ENCODE peak calls at places on chromosomes 13 and 19, in four cellular contexts. F, R, D and P are unnamed samples.

GRCh38 chr13:37340911-37341670 is 235.6 kb upstream of the CSNK1A1L start:
- DNase-seq in F (no peak), R (no peak), D (no peak), P (no peak)

GRCh38 chr19:13056052-13056660 is 46.5 kb downstream of the LYL1 start:
- DNase-seq in F (no peak), R (peak; percentile 85), D (peak; percentile 73), P (no peak)

GRCh38 chr13:30334663-30335386 is 27.5 kb upstream of the KATNAL1 start:
- DNase-seq in F (no peak), R (peak; percentile 29), D (peak; percentile 43), P (no peak)

GRCh38 chr13:113544071-113544891 is 40.3 kb upstream of the TFDP1 start:
- DNase-seq in F (no peak), R (no peak), D (peak; percentile 26), P (no peak)

GRCh38 chr19:51441410-51442390 is 16.6 kb downstream of the SIGLEC8 start:
- DNase-seq in F (peak; percentile 87), R (no peak), D (no peak), P (no peak)

GRCh38 chr13:28337196-28338045 is 157.5 kb downstream of the FLT1 start:
- DNase-seq in F (no peak), R (peak; percentile 94), D (no peak), P (no peak)

GRCh38 chr19:16364231-16364865 is 39.7 kb downstream of the KLF2 start:
- DNase-seq in F (no peak), R (no peak), D (no peak), P (no peak)

GRCh38 chr13:25778302-25778701 is 273.5 kb downstream of the SHISA2 start:
- DNase-seq in F (no peak), R (no peak), D (no peak), P (no peak)

GRCh38 chr19:8503506-8503905 is 1.1 kb upstream of the PRAM1 start:
- DNase-seq in F (no peak), R (no peak), D (no peak), P (no peak)

GRCh38 chr19:1214862-1215731 is 9.5 kb downstream of the STK11 start:
- DNase-seq in F (no peak), R (peak; percentile 78), D (no peak), P (no peak)

GRCh38 chr13:35858665-35859064 is 272.5 kb downstream of the DCLK1 start:
- DNase-seq in F (no peak), R (no peak), D (no peak), P (no peak)

GRCh38 chr13:44068169-44068568 is 188.5 kb downstream of the LACC1 start:
- DNase-seq in F (no peak), R (peak; percentile 61), D (no peak), P (no peak)

GRCh38 chr13:105920375-105920774 is 615.1 kb downstream of the EFNB2 start:
- DNase-seq in F (no peak), R (peak; percentile 81), D (no peak), P (peak; percentile 51)

GRCh38 chr13:33033361-33033812 is 17.2 kb downstream of the KL start:
- DNase-seq in F (peak; percentile 12), R (no peak), D (no peak), P (no peak)

GRCh38 chr19:10800488-10800887 is 35.5 kb downstream of the TMED1 start:
- DNase-seq in F (no peak), R (no peak), D (no peak), P (no peak)

GRCh38 chr19:1416014-1416841 is 8.8 kb downstream of the DAZAP1 start:
- DNase-seq in F (no peak), R (no peak), D (no peak), P (no peak)

GRCh38 chr19:3098515-3099346 is 4.6 kb downstream of the GNA11 start:
- DNase-seq in F (no peak), R (no peak), D (no peak), P (no peak)

GRCh38 chr13:53276265-53276664 is 247.7 kb downstream of the OLFM4 start:
- DNase-seq in F (no peak), R (no peak), D (peak; percentile 29), P (no peak)

GRCh38 chr19:8208710-8209110 is 460 bp upstream of the CERS4 start:
- DNase-seq in F (no peak), R (no peak), D (no peak), P (no peak)

GRCh38 chr13:44660050-44660449 is 83.9 kb upstream of the TSC22D1 start:
- DNase-seq in F (no peak), R (peak; percentile 37), D (no peak), P (no peak)

GRCh38 chr13:99376132-99376531 is 68.9 kb upstream of the GPR183 start:
- DNase-seq in F (no peak), R (no peak), D (no peak), P (no peak)

GRCh38 chr13:106477303-106477702 is 58.2 kb downstream of the EFNB2 start:
- DNase-seq in F (no peak), R (no peak), D (no peak), P (no peak)

GRCh38 chr13:60494296-60494695 is 97.3 kb downstream of the TDRD3 start:
- DNase-seq in F (no peak), R (no peak), D (no peak), P (no peak)

GRCh38 chr13:46359731-46360130 is 27.3 kb downstream of the RUBCNL start:
- DNase-seq in F (no peak), R (peak; percentile 58), D (no peak), P (no peak)

GRCh38 chr19:43739836-43740235 is 14.9 kb downstream of the SMG9 start:
- DNase-seq in F (no peak), R (peak; percentile 31), D (no peak), P (no peak)

GRCh38 chr19:11191934-11192333 is 5.4 kb downstream of the KANK2 start:
- DNase-seq in F (no peak), R (no peak), D (no peak), P (no peak)

GRCh38 chr19:3450796-3451411 is 29.4 kb downstream of the SMIM24 start:
- DNase-seq in F (no peak), R (peak; percentile 100), D (no peak), P (no peak)

GRCh38 chr19:28839455-28839854 is 373.5 kb downstream of the UQCRFS1 start:
- DNase-seq in F (no peak), R (no peak), D (no peak), P (no peak)

GRCh38 chr19:16281743-16282142 is 42.9 kb upstream of the KLF2 start:
- DNase-seq in F (no peak), R (no peak), D (no peak), P (no peak)

GRCh38 chr19:14248578-14249011 is 42.6 kb upstream of the ADGRL1 start:
- DNase-seq in F (peak; percentile 45), R (peak; percentile 50), D (peak; percentile 95), P (peak; percentile 88)

GRCh38 chr13:60936281-60936680 is 479.4 kb downstream of the PCDH20 start:
- DNase-seq in F (no peak), R (no peak), D (no peak), P (no peak)

GRCh38 chr13:94232956-94233355 is 246.5 kb downstream of the DCT start:
- DNase-seq in F (no peak), R (no peak), D (no peak), P (no peak)

GRCh38 chr19:14410054-14410774 is 8.9 kb downstream of the DDX39A start:
- DNase-seq in F (no peak), R (no peak), D (no peak), P (peak; percentile 39)

GRCh38 chr19:33434886-33435705 is 61.6 kb downstream of the CEBPG start:
- DNase-seq in F (no peak), R (peak; percentile 38), D (no peak), P (no peak)

GRCh38 chr13:30870049-30870884 is 35.8 kb upstream of the MEDAG start:
- DNase-seq in F (peak; percentile 41), R (peak; percentile 99), D (peak; percentile 96), P (peak; percentile 75)

GRCh38 chr13:100214886-100215285 is 126.0 kb downstream of the PCCA start:
- DNase-seq in F (no peak), R (peak; percentile 90), D (no peak), P (no peak)

GRCh38 chr19:47681936-47682335 is 31.3 kb upstream of the EHD2 start:
- DNase-seq in F (no peak), R (no peak), D (no peak), P (no peak)

GRCh38 chr13:88339271-88339741 is 668.1 kb downstream of the SLITRK5 start:
- DNase-seq in F (no peak), R (no peak), D (no peak), P (no peak)